ENCODE peak calls at places on chromosomes 1 and 21, in six cellular contexts. One of them, this sample, is unnamed.
A peak's percentile ranks its signal among the peaks of the same experiment; 100 is the strongest.

GRCh38 chr1:3795453-3796214 is 664 bp downstream of the LRRC47 start:
- DNase-seq in ovary: peak; percentile 52
- DNase-seq in lower lobe of right lung: peak; percentile 48
- DNase-seq in IMR-90: no peak
- DNase-seq in body of pancreas: no peak
- DNase-seq in gastrocnemius medialis: no peak
- DNase-seq in this sample: no peak

GRCh38 chr1:205488074-205488723 is 16.3 kb upstream of the CDK18 start:
- DNase-seq in body of pancreas: peak; percentile 69
- DNase-seq in IMR-90: peak; percentile 59
- DNase-seq in gastrocnemius medialis: peak; percentile 28
- DNase-seq in lower lobe of right lung: no peak
- DNase-seq in ovary: peak; percentile 63
- DNase-seq in this sample: no peak

GRCh38 chr1:30489737-30490389 is 233.5 kb downstream of the MATN1 start:
- DNase-seq in lower lobe of right lung: no peak
- DNase-seq in ovary: no peak
- DNase-seq in IMR-90: no peak
- DNase-seq in gastrocnemius medialis: no peak
- DNase-seq in body of pancreas: no peak
- DNase-seq in this sample: no peak

GRCh38 chr1:237405912-237406311 is 363.9 kb downstream of the RYR2 start:
- DNase-seq in ovary: no peak
- DNase-seq in IMR-90: no peak
- DNase-seq in body of pancreas: no peak
- DNase-seq in gastrocnemius medialis: no peak
- DNase-seq in lower lobe of right lung: no peak
- DNase-seq in this sample: no peak

GRCh38 chr21:38443110-38443509 is 55.2 kb downstream of the ERG start:
- DNase-seq in IMR-90: no peak
- DNase-seq in ovary: no peak
- DNase-seq in lower lobe of right lung: no peak
- DNase-seq in gastrocnemius medialis: no peak
- DNase-seq in body of pancreas: no peak
- DNase-seq in this sample: no peak

GRCh38 chr1:162090378-162090777 is 20.9 kb downstream of the NOS1AP start:
- DNase-seq in IMR-90: no peak
- DNase-seq in lower lobe of right lung: no peak
- DNase-seq in gastrocnemius medialis: no peak
- DNase-seq in ovary: no peak
- DNase-seq in body of pancreas: no peak
- DNase-seq in this sample: no peak

GRCh38 chr1:39609618-39610331 is 29.7 kb downstream of the HEYL start:
- DNase-seq in ovary: peak; percentile 70
- DNase-seq in gastrocnemius medialis: peak; percentile 24
- DNase-seq in lower lobe of right lung: peak; percentile 78
- DNase-seq in body of pancreas: peak; percentile 68
- DNase-seq in IMR-90: no peak
- DNase-seq in this sample: no peak

GRCh38 chr1:119132179-119132578 is 8.3 kb downstream of the WARS2 start:
- DNase-seq in ovary: no peak
- DNase-seq in body of pancreas: peak; percentile 13
- DNase-seq in IMR-90: no peak
- DNase-seq in lower lobe of right lung: no peak
- DNase-seq in gastrocnemius medialis: peak; percentile 20
- DNase-seq in this sample: peak; percentile 75

GRCh38 chr1:234970371-234970730 is 158.3 kb downstream of the TOMM20 start:
- DNase-seq in lower lobe of right lung: no peak
- DNase-seq in body of pancreas: no peak
- DNase-seq in ovary: no peak
- DNase-seq in gastrocnemius medialis: no peak
- DNase-seq in IMR-90: peak; percentile 98
- DNase-seq in this sample: no peak

GRCh38 chr1:55070291-55070690 is 30.9 kb downstream of the PCSK9 start:
- DNase-seq in gastrocnemius medialis: peak; percentile 60
- DNase-seq in ovary: no peak
- DNase-seq in IMR-90: no peak
- DNase-seq in body of pancreas: no peak
- DNase-seq in lower lobe of right lung: no peak
- DNase-seq in this sample: no peak

GRCh38 chr1:9111957-9112356 is 16.9 kb downstream of the GPR157 start:
- DNase-seq in gastrocnemius medialis: no peak
- DNase-seq in ovary: peak; percentile 32
- DNase-seq in IMR-90: no peak
- DNase-seq in body of pancreas: no peak
- DNase-seq in lower lobe of right lung: no peak
- DNase-seq in this sample: no peak

GRCh38 chr1:46394108-46394871 is at the start of gene FAAH:
- DNase-seq in lower lobe of right lung: peak; percentile 83
- DNase-seq in ovary: peak; percentile 70
- DNase-seq in gastrocnemius medialis: peak; percentile 65
- DNase-seq in body of pancreas: peak; percentile 87
- DNase-seq in IMR-90: no peak
- DNase-seq in this sample: peak; percentile 77

GRCh38 chr1:184499626-184500025 is 112.8 kb downstream of the C1orf21 start:
- DNase-seq in ovary: no peak
- DNase-seq in gastrocnemius medialis: no peak
- DNase-seq in IMR-90: peak; percentile 61
- DNase-seq in body of pancreas: no peak
- DNase-seq in lower lobe of right lung: no peak
- DNase-seq in this sample: no peak

GRCh38 chr1:147292635-147293251 is 50.3 kb downstream of the CHD1L start:
- DNase-seq in lower lobe of right lung: no peak
- DNase-seq in gastrocnemius medialis: no peak
- DNase-seq in body of pancreas: no peak
- DNase-seq in ovary: no peak
- DNase-seq in IMR-90: peak; percentile 99
- DNase-seq in this sample: peak; percentile 64

GRCh38 chr1:225572422-225572821 is 80.5 kb downstream of the ENAH start:
- DNase-seq in ovary: no peak
- DNase-seq in IMR-90: peak; percentile 49
- DNase-seq in gastrocnemius medialis: no peak
- DNase-seq in lower lobe of right lung: no peak
- DNase-seq in body of pancreas: no peak
- DNase-seq in this sample: no peak

GRCh38 chr1:16175610-16176553 is 20.0 kb upstream of the EPHA2 start:
- DNase-seq in gastrocnemius medialis: peak; percentile 66
- DNase-seq in body of pancreas: peak; percentile 95
- DNase-seq in ovary: peak; percentile 94
- DNase-seq in lower lobe of right lung: peak; percentile 86
- DNase-seq in IMR-90: peak; percentile 91
- DNase-seq in this sample: peak; percentile 96

GRCh38 chr1:200290010-200290685 is 119.7 kb downstream of the ZNF281 start:
- DNase-seq in lower lobe of right lung: no peak
- DNase-seq in body of pancreas: no peak
- DNase-seq in IMR-90: no peak
- DNase-seq in ovary: no peak
- DNase-seq in gastrocnemius medialis: no peak
- DNase-seq in this sample: no peak

GRCh38 chr1:210239295-210240155 is 6.9 kb downstream of the SERTAD4 start:
- DNase-seq in IMR-90: peak; percentile 85
- DNase-seq in lower lobe of right lung: no peak
- DNase-seq in gastrocnemius medialis: no peak
- DNase-seq in ovary: no peak
- DNase-seq in body of pancreas: peak; percentile 37
- DNase-seq in this sample: no peak

GRCh38 chr1:31101147-31101502 is 35.6 kb upstream of the PUM1 start:
- DNase-seq in body of pancreas: no peak
- DNase-seq in ovary: peak; percentile 66
- DNase-seq in gastrocnemius medialis: no peak
- DNase-seq in lower lobe of right lung: no peak
- DNase-seq in IMR-90: peak; percentile 67
- DNase-seq in this sample: no peak

GRCh38 chr1:54996869-54997710 is 1.6 kb upstream of the BSND start:
- DNase-seq in ovary: no peak
- DNase-seq in IMR-90: no peak
- DNase-seq in lower lobe of right lung: no peak
- DNase-seq in gastrocnemius medialis: no peak
- DNase-seq in body of pancreas: no peak
- DNase-seq in this sample: no peak

GRCh38 chr1:92299477-92300125 is 742 bp downstream of the RPAP2 start:
- DNase-seq in lower lobe of right lung: no peak
- DNase-seq in body of pancreas: no peak
- DNase-seq in ovary: no peak
- DNase-seq in IMR-90: no peak
- DNase-seq in gastrocnemius medialis: no peak
- DNase-seq in this sample: no peak

GRCh38 chr21:42670884-42671283 is 17.5 kb downstream of the PDE9A start:
- DNase-seq in IMR-90: no peak
- DNase-seq in gastrocnemius medialis: no peak
- DNase-seq in body of pancreas: no peak
- DNase-seq in ovary: no peak
- DNase-seq in lower lobe of right lung: no peak
- DNase-seq in this sample: no peak

GRCh38 chr1:120179420-120180348 is 3.4 kb upstream of the SEC22B start:
- DNase-seq in ovary: peak; percentile 58
- DNase-seq in lower lobe of right lung: no peak
- DNase-seq in body of pancreas: peak; percentile 9
- DNase-seq in gastrocnemius medialis: peak; percentile 13
- DNase-seq in IMR-90: peak; percentile 90
- DNase-seq in this sample: no peak

GRCh38 chr1:17419626-17420328 is 19.7 kb downstream of the RCC2 start:
- DNase-seq in gastrocnemius medialis: peak; percentile 79
- DNase-seq in lower lobe of right lung: peak; percentile 79
- DNase-seq in ovary: peak; percentile 87
- DNase-seq in IMR-90: peak; percentile 36
- DNase-seq in body of pancreas: peak; percentile 73
- DNase-seq in this sample: peak; percentile 54

GRCh38 chr21:32921632-32922230 is 104.0 kb upstream of the OLIG2 start:
- DNase-seq in IMR-90: peak; percentile 10
- DNase-seq in gastrocnemius medialis: no peak
- DNase-seq in body of pancreas: peak; percentile 31
- DNase-seq in lower lobe of right lung: peak; percentile 61
- DNase-seq in ovary: no peak
- DNase-seq in this sample: no peak

GRCh38 chr1:207495816-207496792 is at the start of gene CR1:
- DNase-seq in body of pancreas: peak; percentile 16
- DNase-seq in lower lobe of right lung: peak; percentile 72
- DNase-seq in gastrocnemius medialis: peak; percentile 19
- DNase-seq in IMR-90: no peak
- DNase-seq in ovary: no peak
- DNase-seq in this sample: peak; percentile 68

GRCh38 chr1:27116697-27117096 is 38.2 kb downstream of the SLC9A1 start:
- DNase-seq in body of pancreas: no peak
- DNase-seq in ovary: no peak
- DNase-seq in IMR-90: no peak
- DNase-seq in lower lobe of right lung: no peak
- DNase-seq in gastrocnemius medialis: peak; percentile 44
- DNase-seq in this sample: no peak

GRCh38 chr1:68442006-68442405 is 7.7 kb downstream of the RPE65 start:
- DNase-seq in ovary: no peak
- DNase-seq in IMR-90: no peak
- DNase-seq in gastrocnemius medialis: no peak
- DNase-seq in lower lobe of right lung: no peak
- DNase-seq in body of pancreas: no peak
- DNase-seq in this sample: no peak
- TF ChIP-seq CTCF in ovary: no peak
- TF ChIP-seq CTCF in IMR-90: no peak
- TF ChIP-seq CTCF in gastrocnemius medialis: no peak
- TF ChIP-seq CTCF in lower lobe of right lung: no peak
- TF ChIP-seq CTCF in body of pancreas: no peak
- TF ChIP-seq CTCF in this sample: no peak

GRCh38 chr1:112689196-112689841 is 14.9 kb downstream of the MOV10 start:
- DNase-seq in ovary: no peak
- DNase-seq in gastrocnemius medialis: no peak
- DNase-seq in lower lobe of right lung: no peak
- DNase-seq in IMR-90: no peak
- DNase-seq in body of pancreas: no peak
- DNase-seq in this sample: peak; percentile 11

GRCh38 chr1:112688781-112689193 is 14.3 kb downstream of the MOV10 start:
- DNase-seq in IMR-90: no peak
- DNase-seq in lower lobe of right lung: no peak
- DNase-seq in ovary: no peak
- DNase-seq in gastrocnemius medialis: no peak
- DNase-seq in body of pancreas: no peak
- DNase-seq in this sample: no peak

GRCh38 chr1:112687361-112687760 is 12.9 kb downstream of the MOV10 start:
- DNase-seq in body of pancreas: no peak
- DNase-seq in IMR-90: no peak
- DNase-seq in ovary: no peak
- DNase-seq in gastrocnemius medialis: no peak
- DNase-seq in lower lobe of right lung: no peak
- DNase-seq in this sample: no peak

GRCh38 chr1:112686835-112687234 is 12.4 kb downstream of the MOV10 start:
- DNase-seq in gastrocnemius medialis: no peak
- DNase-seq in ovary: no peak
- DNase-seq in IMR-90: no peak
- DNase-seq in body of pancreas: no peak
- DNase-seq in lower lobe of right lung: no peak
- DNase-seq in this sample: no peak

GRCh38 chr1:112687785-112688496 is 13.5 kb downstream of the MOV10 start:
- DNase-seq in IMR-90: no peak
- DNase-seq in lower lobe of right lung: no peak
- DNase-seq in gastrocnemius medialis: no peak
- DNase-seq in ovary: no peak
- DNase-seq in body of pancreas: no peak
- DNase-seq in this sample: no peak
- H3K27ac ChIP-seq in IMR-90: no peak overlapping the region
- H3K27ac ChIP-seq in lower lobe of right lung: no peak overlapping the region
- H3K27ac ChIP-seq in gastrocnemius medialis: peak overlapping the region; percentile 52
- H3K27ac ChIP-seq in ovary: no peak overlapping the region
- H3K27ac ChIP-seq in body of pancreas: no peak overlapping the region
- H3K27ac ChIP-seq in this sample: no peak overlapping the region

GRCh38 chr1:19454265-19455198 is 30.8 kb downstream of the CAPZB start:
- DNase-seq in gastrocnemius medialis: no peak
- DNase-seq in IMR-90: no peak
- DNase-seq in lower lobe of right lung: no peak
- DNase-seq in body of pancreas: no peak
- DNase-seq in ovary: no peak
- DNase-seq in this sample: no peak
- H3K4me1 ChIP-seq in gastrocnemius medialis: peaks cover 98% of the 10 kb centered on the region
- H3K4me1 ChIP-seq in IMR-90: peaks cover 47% of the 10 kb centered on the region
- H3K4me1 ChIP-seq in lower lobe of right lung: peaks cover 100% of the 10 kb centered on the region
- H3K4me1 ChIP-seq in body of pancreas: peaks cover 56% of the 10 kb centered on the region
- H3K4me1 ChIP-seq in ovary: peaks cover 65% of the 10 kb centered on the region
- H3K4me1 ChIP-seq in this sample: peaks cover 91% of the 10 kb centered on the region

DNA sequence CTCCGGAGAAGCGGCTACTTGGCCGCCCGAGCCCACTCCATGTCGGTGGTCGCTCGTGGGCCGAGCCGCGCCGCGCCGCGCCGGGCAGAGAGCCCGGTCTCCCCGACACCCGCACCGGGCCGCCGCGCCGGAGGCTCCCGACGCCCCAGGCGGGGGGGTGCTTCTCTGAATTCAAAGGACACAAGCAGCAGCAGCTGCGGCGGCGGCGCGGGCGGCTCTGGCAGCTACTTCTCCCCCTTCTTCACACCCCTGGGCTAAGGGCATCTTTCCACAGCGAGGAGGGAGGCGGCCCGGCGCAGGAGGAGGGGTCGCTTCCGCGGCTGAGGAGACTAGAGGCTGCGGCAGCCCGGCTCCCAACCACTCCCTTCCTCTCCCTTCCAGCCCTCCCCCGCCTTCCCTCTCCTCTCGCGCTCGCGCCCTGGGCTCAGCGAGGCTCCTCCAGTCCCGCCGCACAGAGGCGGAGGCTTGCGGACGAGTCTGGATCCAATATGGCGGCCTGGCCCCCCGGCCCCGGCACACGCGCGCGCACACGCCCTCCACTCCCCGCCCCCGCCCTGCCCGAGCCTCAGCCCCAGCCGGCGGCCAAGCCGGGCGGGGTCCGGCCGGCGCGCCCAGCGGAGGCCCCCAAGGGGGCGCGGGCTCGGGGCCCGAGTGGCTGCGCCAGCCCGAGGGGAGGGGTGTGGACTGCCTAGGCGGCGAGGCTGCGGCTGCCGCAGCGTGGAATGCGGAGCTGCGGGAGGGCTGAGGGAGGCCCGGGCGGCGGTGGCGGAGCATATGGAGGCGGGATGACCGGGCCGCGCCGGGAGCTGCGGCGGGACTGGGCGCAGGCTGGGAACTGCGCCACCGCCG is at the start of gene CDC42BPA:
- DNase-seq in gastrocnemius medialis: peak; percentile 73
- DNase-seq in IMR-90: peak; percentile 87
- DNase-seq in body of pancreas: peak; percentile 83
- DNase-seq in ovary: peak; percentile 89
- DNase-seq in lower lobe of right lung: peak; percentile 88
- DNase-seq in this sample: peak; percentile 82
- TF ChIP-seq CTCF in gastrocnemius medialis: no peak
- TF ChIP-seq CTCF in IMR-90: no peak
- TF ChIP-seq CTCF in body of pancreas: no peak
- TF ChIP-seq CTCF in ovary: no peak
- TF ChIP-seq CTCF in lower lobe of right lung: no peak
- TF ChIP-seq CTCF in this sample: no peak

This sample was measured in tibial artery.